ENCODE peak calls at places on chromosome X, in eight cellular contexts. D is NCI-H1694 treated with DMSO at 0.1 percent for 48 hours; H is activated CD4-positive, alpha-beta T cell treated with anti-CD3 and anti-CD28 coated beads for 1 hour; C is mammary epithelial cell; F is CD4-positive, alpha-beta memory T cell; L is progenitor cell of endocrine pancreas; Q is NCI-H1105; N is GM04503. P is an unnamed sample.

GRCh38 chrX:145751943-145752342 is 65.7 kb upstream of the SLITRK2 start:
- DNase-seq in H (no peak), L (no peak), N (no peak), C (no peak), F (no peak), Q (no peak), D (no peak), P (no peak)

GRCh38 chrX:101057095-101057714 is 5.3 kb upstream of the TRMT2B start:
- DNase-seq in L (no peak), D (no peak), C (peak), F (no peak), H (no peak), N (peak), Q (no peak), P (peak)

GRCh38 chrX:78104447-78105176 is 564 bp downstream of the PGK1 start:
- DNase-seq in L (no peak), F (peak), H (no peak), N (peak), D (no peak), C (peak), Q (peak), P (peak)

GRCh38 chrX:45749375-45749774 is 548.7 kb upstream of the DIPK2B start:
- DNase-seq in L (no peak), C (no peak), F (no peak), D (no peak), Q (no peak), N (no peak), H (no peak), P (peak)

GRCh38 chrX:72052415-72053090 is 79.2 kb downstream of the RTL5 start:
- DNase-seq in D (no peak), F (no peak), C (no peak), Q (no peak), L (no peak), H (no peak), N (no peak), P (no peak)

GRCh38 chrX:152635941-152636340 is 1.8 kb upstream of the GABRQ start:
- DNase-seq in C (peak), F (no peak), Q (peak), D (peak), H (no peak), L (no peak), N (peak), P (peak)

GRCh38 chrX:123884809-123885408 is 25.1 kb downstream of the XIAP start:
- DNase-seq in L (no peak), D (peak), N (no peak), Q (peak), C (peak), F (peak), H (no peak), P (peak)

GRCh38 chrX:94831364-94831763 is 1157.4 kb downstream of the FAM133A start:
- DNase-seq in N (no peak), L (no peak), C (peak), H (no peak), F (no peak), Q (no peak), D (peak), P (peak)

GRCh38 chrX:45011131-45011530 is 138.1 kb downstream of the KDM6A start:
- DNase-seq in F (no peak), N (peak), C (peak), Q (no peak), H (no peak), D (no peak), L (no peak), P (no peak)

GRCh38 chrX:38149016-38149415 is 71.7 kb downstream of the SRPX start:
- DNase-seq in C (no peak), F (no peak), N (no peak), H (no peak), D (no peak), L (no peak), Q (no peak), P (no peak)

GRCh38 chrX:10508891-10509290 is 111.5 kb downstream of the MID1 start:
- DNase-seq in F (no peak), D (no peak), Q (no peak), L (no peak), N (no peak), H (no peak), C (no peak), P (no peak)

GRCh38 chrX:13334491-13334890 is 14.6 kb upstream of the ATXN3L start:
- DNase-seq in H (no peak), L (no peak), N (no peak), Q (no peak), F (no peak), D (no peak), C (no peak), P (no peak)

GRCh38 chrX:136823175-136823574 is 42.4 kb upstream of the ARHGEF6 start:
- DNase-seq in D (no peak), C (peak), H (no peak), Q (no peak), F (no peak), N (no peak), L (no peak), P (no peak)

GRCh38 chrX:31099536-31100090 is 27.8 kb upstream of the FTHL17 start:
- DNase-seq in L (no peak), C (peak), Q (no peak), D (no peak), N (no peak), F (no peak), H (no peak), P (peak)

GRCh38 chrX:10741003-10741402 is 120.6 kb upstream of the MID1 start:
- DNase-seq in H (no peak), N (no peak), D (no peak), F (no peak), C (no peak), L (no peak), Q (no peak), P (no peak)

GRCh38 chrX:45900751-45901150 is 644.5 kb downstream of the ZNF674 start:
- DNase-seq in N (no peak), C (no peak), L (no peak), H (no peak), Q (no peak), F (no peak), D (no peak), P (no peak)

GRCh38 chrX:49291615-49292337 is 11.7 kb upstream of the GAGE10 start:
- DNase-seq in H (peak), C (peak), F (peak), D (peak), L (peak), N (no peak), Q (no peak), P (peak)

GRCh38 chrX:118116308-118117068 is at the start of gene KLHL13:
- DNase-seq in Q (peak), D (no peak), L (peak), H (no peak), F (no peak), N (no peak), C (peak), P (peak)

GRCh38 chrX:1537031-1537715 is at the start of gene P2RY8:
- DNase-seq in C (peak), H (peak), L (no peak), D (peak), F (peak), N (peak), Q (no peak), P (peak)

GRCh38 chrX:106684207-106684606 is 42.3 kb upstream of the RNF128 start:
- DNase-seq in H (no peak), C (peak), F (no peak), D (no peak), Q (no peak), N (no peak), L (no peak), P (no peak)

GRCh38 chrX:10031743-10032142 is 64.6 kb downstream of the CLDN34 start:
- DNase-seq in F (no peak), C (no peak), N (no peak), L (no peak), D (no peak), Q (no peak), H (no peak), P (no peak)

GRCh38 chrX:49237060-49237459 is 1.8 kb downstream of the CCDC22 start:
- DNase-seq in L (no peak), N (no peak), H (no peak), D (no peak), F (no peak), Q (no peak), C (no peak), P (peak)

GRCh38 chrX:97065973-97066372 is 182.3 kb downstream of the RPA4 start:
- DNase-seq in Q (no peak), N (no peak), D (no peak), H (no peak), L (no peak), C (peak), F (no peak), P (no peak)

GRCh38 chrX:153913211-153913610 is 8.7 kb downstream of the AVPR2 start:
- DNase-seq in N (no peak), H (no peak), L (no peak), C (no peak), F (no peak), D (no peak), Q (no peak), P (no peak)

GRCh38 chrX:100663651-100664050 is 19.7 kb downstream of the SRPX2 start:
- DNase-seq in F (no peak), H (no peak), C (peak), D (no peak), N (no peak), Q (no peak), L (no peak), P (no peak)

GRCh38 chrX:1481636-1482529 is 29.2 kb upstream of the ASMTL start:
- DNase-seq in Q (no peak), N (peak), L (no peak), H (peak), F (peak), D (no peak), C (peak), P (no peak)

GRCh38 chrX:78658851-78659744 is at the start of gene RTL3:
- DNase-seq in N (peak), Q (no peak), H (no peak), C (peak), L (no peak), F (no peak), D (no peak), P (peak)

GRCh38 chrX:9688833-9689232 is 76.8 kb downstream of the GPR143 start:
- DNase-seq in Q (no peak), D (no peak), H (no peak), F (no peak), L (no peak), C (no peak), N (no peak), P (no peak)

GRCh38 chrX:11254417-11255109 is 38.6 kb upstream of the AMELX start:
- DNase-seq in N (no peak), F (no peak), D (no peak), H (no peak), Q (no peak), L (no peak), C (no peak), P (no peak)

GRCh38 chrX:23269923-23270322 is 64.7 kb upstream of the PTCHD1 start:
- DNase-seq in H (no peak), D (no peak), L (no peak), C (no peak), F (no peak), Q (no peak), N (no peak), P (no peak)

GRCh38 chrX:30156880-30157560 is 58.3 kb upstream of the MAGEB2 start:
- DNase-seq in H (no peak), N (no peak), C (no peak), L (no peak), F (no peak), Q (no peak), D (no peak), P (no peak)

GRCh38 chrX:110964761-110965160 is 131.2 kb upstream of the PAK3 start:
- DNase-seq in N (no peak), D (no peak), C (no peak), F (no peak), H (no peak), L (no peak), Q (peak), P (no peak)

GRCh38 chrX:118523920-118524319 is 28.3 kb downstream of the DOCK11 start:
- DNase-seq in Q (no peak), F (peak), N (no peak), D (no peak), C (no peak), L (no peak), H (peak), P (no peak)

GRCh38 chrX:136767104-136767941 is 13.4 kb downstream of the ARHGEF6 start:
- DNase-seq in Q (peak), C (peak), F (peak), D (peak), H (peak), L (peak), N (no peak), P (peak)

GRCh38 chrX:13685126-13685763 is 3.7 kb upstream of the RAB9A start:
- DNase-seq in L (no peak), F (no peak), D (no peak), Q (no peak), H (no peak), N (no peak), C (peak), P (no peak)

GRCh38 chrX:117936162-117936561 is 180.4 kb downstream of the KLHL13 start:
- DNase-seq in L (no peak), N (no peak), F (no peak), C (no peak), D (no peak), Q (no peak), H (no peak), P (no peak)

GRCh38 chrX:38943120-38943519 is 141.9 kb downstream of the MID1IP1 start:
- DNase-seq in H (no peak), C (no peak), D (no peak), F (no peak), N (no peak), Q (no peak), L (no peak), P (no peak)

GRCh38 chrX:154471870-154472684 is 7.0 kb downstream of the LAGE3 start:
- DNase-seq in C (no peak), F (no peak), L (no peak), N (no peak), H (no peak), Q (no peak), D (no peak), P (no peak)